ENCODE peak calls at places on chromosomes 2 and 18, in seven cellular contexts. One of them, this sample, is unnamed.

GRCh38 chr2:4898706-4899105 is 793.5 kb upstream of the SOX11 start:
- DNase-seq in SK-N-SH: no peak
- DNase-seq in neuronal stem cell: no peak
- DNase-seq in fibroblast of lung: peak; percentile 21
- DNase-seq in OCI-LY7: no peak
- DNase-seq in H9: no peak
- DNase-seq in endothelial cell of umbilical vein: peak; percentile 4
- DNase-seq in this sample: no peak

GRCh38 chr2:86446060-86446459 is 4.9 kb downstream of the KDM3A start:
- DNase-seq in SK-N-SH: no peak
- DNase-seq in neuronal stem cell: no peak
- DNase-seq in fibroblast of lung: no peak
- DNase-seq in OCI-LY7: no peak
- DNase-seq in H9: no peak
- DNase-seq in endothelial cell of umbilical vein: no peak
- DNase-seq in this sample: no peak

GRCh38 chr2:51413726-51414125 is 381.8 kb upstream of the NRXN1 start:
- DNase-seq in SK-N-SH: no peak
- DNase-seq in neuronal stem cell: no peak
- DNase-seq in fibroblast of lung: no peak
- DNase-seq in OCI-LY7: no peak
- DNase-seq in H9: no peak
- DNase-seq in endothelial cell of umbilical vein: no peak
- DNase-seq in this sample: no peak

GRCh38 chr18:77106331-77106730 is 26.3 kb downstream of the MBP start:
- DNase-seq in SK-N-SH: no peak
- DNase-seq in neuronal stem cell: no peak
- DNase-seq in fibroblast of lung: no peak
- DNase-seq in OCI-LY7: no peak
- DNase-seq in H9: no peak
- DNase-seq in endothelial cell of umbilical vein: no peak
- DNase-seq in this sample: peak; percentile 13

GRCh38 chr2:174051741-174052638 is 86.8 kb upstream of the SP3 start:
- DNase-seq in SK-N-SH: peak; percentile 74
- DNase-seq in neuronal stem cell: no peak
- DNase-seq in fibroblast of lung: peak; percentile 73
- DNase-seq in OCI-LY7: no peak
- DNase-seq in H9: peak; percentile 55
- DNase-seq in endothelial cell of umbilical vein: no peak
- DNase-seq in this sample: peak; percentile 81

GRCh38 chr2:200377774-200378336 is 71.4 kb downstream of the SPATS2L start:
- DNase-seq in SK-N-SH: peak; percentile 44
- DNase-seq in neuronal stem cell: no peak
- DNase-seq in fibroblast of lung: no peak
- DNase-seq in OCI-LY7: no peak
- DNase-seq in H9: no peak
- DNase-seq in endothelial cell of umbilical vein: no peak
- DNase-seq in this sample: peak; percentile 46

GRCh38 chr2:170815746-170816498 is 765 bp upstream of the GAD1 start:
- DNase-seq in SK-N-SH: peak; percentile 89
- DNase-seq in neuronal stem cell: peak; percentile 84
- DNase-seq in fibroblast of lung: peak; percentile 48
- DNase-seq in OCI-LY7: peak; percentile 50
- DNase-seq in H9: peak; percentile 90
- DNase-seq in endothelial cell of umbilical vein: peak; percentile 31
- DNase-seq in this sample: peak; percentile 86

GRCh38 chr2:118907759-118908158 is 34.2 kb upstream of the MARCO start:
- DNase-seq in SK-N-SH: no peak
- DNase-seq in neuronal stem cell: no peak
- DNase-seq in fibroblast of lung: no peak
- DNase-seq in OCI-LY7: no peak
- DNase-seq in H9: no peak
- DNase-seq in endothelial cell of umbilical vein: no peak
- DNase-seq in this sample: no peak

GRCh38 chr2:156435392-156435724 is 821 bp upstream of the GPD2 start:
- DNase-seq in SK-N-SH: peak; percentile 76
- DNase-seq in neuronal stem cell: no peak
- DNase-seq in fibroblast of lung: no peak
- DNase-seq in OCI-LY7: no peak
- DNase-seq in H9: no peak
- DNase-seq in endothelial cell of umbilical vein: no peak
- DNase-seq in this sample: no peak

GRCh38 chr2:66122491-66122890 is 312.4 kb upstream of the MEIS1 start:
- DNase-seq in SK-N-SH: no peak
- DNase-seq in neuronal stem cell: no peak
- DNase-seq in fibroblast of lung: no peak
- DNase-seq in OCI-LY7: no peak
- DNase-seq in H9: no peak
- DNase-seq in endothelial cell of umbilical vein: no peak
- DNase-seq in this sample: no peak

GRCh38 chr2:217773539-217773938 is 229.3 kb downstream of the TNS1 start:
- DNase-seq in SK-N-SH: no peak
- DNase-seq in neuronal stem cell: no peak
- DNase-seq in fibroblast of lung: no peak
- DNase-seq in OCI-LY7: no peak
- DNase-seq in H9: no peak
- DNase-seq in endothelial cell of umbilical vein: no peak
- DNase-seq in this sample: no peak

GRCh38 chr2:203913947-203914346 is 22.6 kb upstream of the ICOS start:
- DNase-seq in SK-N-SH: no peak
- DNase-seq in neuronal stem cell: no peak
- DNase-seq in fibroblast of lung: no peak
- DNase-seq in OCI-LY7: no peak
- DNase-seq in H9: peak; percentile 39
- DNase-seq in endothelial cell of umbilical vein: no peak
- DNase-seq in this sample: peak; percentile 1

GRCh38 chr2:157839822-157840221 is 36.3 kb downstream of the ACVR1 start:
- DNase-seq in SK-N-SH: peak; percentile 29
- DNase-seq in neuronal stem cell: peak; percentile 9
- DNase-seq in fibroblast of lung: no peak
- DNase-seq in OCI-LY7: no peak
- DNase-seq in H9: no peak
- DNase-seq in endothelial cell of umbilical vein: no peak
- DNase-seq in this sample: peak; percentile 61

GRCh38 chr2:40584432-40584831 is 132.5 kb upstream of the SLC8A1 start:
- DNase-seq in SK-N-SH: no peak
- DNase-seq in neuronal stem cell: no peak
- DNase-seq in fibroblast of lung: peak; percentile 4
- DNase-seq in OCI-LY7: no peak
- DNase-seq in H9: no peak
- DNase-seq in endothelial cell of umbilical vein: peak; percentile 17
- DNase-seq in this sample: no peak

GRCh38 chr2:20349457-20350034 is 1.1 kb downstream of the PUM2 start:
- DNase-seq in SK-N-SH: no peak
- DNase-seq in neuronal stem cell: no peak
- DNase-seq in fibroblast of lung: no peak
- DNase-seq in OCI-LY7: peak; percentile 16
- DNase-seq in H9: no peak
- DNase-seq in endothelial cell of umbilical vein: peak; percentile 34
- DNase-seq in this sample: no peak

GRCh38 chr2:216792222-216793001 is 67.5 kb downstream of the TNP1 start:
- DNase-seq in SK-N-SH: peak; percentile 69
- DNase-seq in neuronal stem cell: no peak
- DNase-seq in fibroblast of lung: peak; percentile 49
- DNase-seq in OCI-LY7: no peak
- DNase-seq in H9: peak; percentile 52
- DNase-seq in endothelial cell of umbilical vein: no peak
- DNase-seq in this sample: no peak

GRCh38 chr18:60732146-60732545 is 359.6 kb upstream of the MC4R start:
- DNase-seq in SK-N-SH: no peak
- DNase-seq in neuronal stem cell: no peak
- DNase-seq in fibroblast of lung: no peak
- DNase-seq in OCI-LY7: no peak
- DNase-seq in H9: no peak
- DNase-seq in endothelial cell of umbilical vein: no peak
- DNase-seq in this sample: no peak

GRCh38 chr18:25109484-25109883 is 242.5 kb downstream of the ZNF521 start:
- DNase-seq in SK-N-SH: no peak
- DNase-seq in neuronal stem cell: no peak
- DNase-seq in fibroblast of lung: peak; percentile 62
- DNase-seq in OCI-LY7: no peak
- DNase-seq in H9: no peak
- DNase-seq in endothelial cell of umbilical vein: no peak
- DNase-seq in this sample: no peak

GRCh38 chr2:9232886-9233285 is 26.3 kb downstream of the ASAP2 start:
- DNase-seq in SK-N-SH: peak; percentile 53
- DNase-seq in neuronal stem cell: no peak
- DNase-seq in fibroblast of lung: no peak
- DNase-seq in OCI-LY7: no peak
- DNase-seq in H9: no peak
- DNase-seq in endothelial cell of umbilical vein: peak; percentile 53
- DNase-seq in this sample: no peak

GRCh38 chr2:97699765-97700444 is 13.5 kb upstream of the ZAP70 start:
- DNase-seq in SK-N-SH: peak; percentile 69
- DNase-seq in neuronal stem cell: peak; percentile 58
- DNase-seq in fibroblast of lung: peak; percentile 65
- DNase-seq in OCI-LY7: peak; percentile 68
- DNase-seq in H9: peak; percentile 76
- DNase-seq in endothelial cell of umbilical vein: peak; percentile 51
- DNase-seq in this sample: peak; percentile 79

GRCh38 chr2:197137234-197137633 is 173.3 kb downstream of the ANKRD44 start:
- DNase-seq in SK-N-SH: no peak
- DNase-seq in neuronal stem cell: no peak
- DNase-seq in fibroblast of lung: peak; percentile 39
- DNase-seq in OCI-LY7: no peak
- DNase-seq in H9: no peak
- DNase-seq in endothelial cell of umbilical vein: peak; percentile 79
- DNase-seq in this sample: no peak
- H3K4me2 ChIP-seq in SK-N-SH: peak overlapping the region; percentile 42
- H3K4me2 ChIP-seq in neuronal stem cell: no peak overlapping the region
- H3K4me2 ChIP-seq in fibroblast of lung: peak overlapping the region; percentile 32
- H3K4me2 ChIP-seq in OCI-LY7: peak overlapping the region; percentile 52
- H3K4me2 ChIP-seq in H9: no peak overlapping the region
- H3K4me2 ChIP-seq in endothelial cell of umbilical vein: peak overlapping the region; percentile 81
- H3K4me2 ChIP-seq in this sample: no peak overlapping the region

GRCh38 chr2:22355816-22356433 is 1029.1 kb upstream of the KLHL29 start:
- DNase-seq in SK-N-SH: peak; percentile 56
- DNase-seq in neuronal stem cell: peak; percentile 69
- DNase-seq in fibroblast of lung: peak; percentile 14
- DNase-seq in OCI-LY7: peak; percentile 38
- DNase-seq in H9: peak; percentile 73
- DNase-seq in endothelial cell of umbilical vein: no peak
- DNase-seq in this sample: peak; percentile 33

GRCh38 chr2:22359020-22359672 is 1025.8 kb upstream of the KLHL29 start:
- DNase-seq in SK-N-SH: no peak
- DNase-seq in neuronal stem cell: no peak
- DNase-seq in fibroblast of lung: no peak
- DNase-seq in OCI-LY7: no peak
- DNase-seq in H9: no peak
- DNase-seq in endothelial cell of umbilical vein: no peak
- DNase-seq in this sample: no peak

GRCh38 chr2:22361571-22361970 is 1023.4 kb upstream of the KLHL29 start:
- DNase-seq in SK-N-SH: no peak
- DNase-seq in neuronal stem cell: no peak
- DNase-seq in fibroblast of lung: no peak
- DNase-seq in OCI-LY7: no peak
- DNase-seq in H9: no peak
- DNase-seq in endothelial cell of umbilical vein: no peak
- DNase-seq in this sample: no peak

DNA sequence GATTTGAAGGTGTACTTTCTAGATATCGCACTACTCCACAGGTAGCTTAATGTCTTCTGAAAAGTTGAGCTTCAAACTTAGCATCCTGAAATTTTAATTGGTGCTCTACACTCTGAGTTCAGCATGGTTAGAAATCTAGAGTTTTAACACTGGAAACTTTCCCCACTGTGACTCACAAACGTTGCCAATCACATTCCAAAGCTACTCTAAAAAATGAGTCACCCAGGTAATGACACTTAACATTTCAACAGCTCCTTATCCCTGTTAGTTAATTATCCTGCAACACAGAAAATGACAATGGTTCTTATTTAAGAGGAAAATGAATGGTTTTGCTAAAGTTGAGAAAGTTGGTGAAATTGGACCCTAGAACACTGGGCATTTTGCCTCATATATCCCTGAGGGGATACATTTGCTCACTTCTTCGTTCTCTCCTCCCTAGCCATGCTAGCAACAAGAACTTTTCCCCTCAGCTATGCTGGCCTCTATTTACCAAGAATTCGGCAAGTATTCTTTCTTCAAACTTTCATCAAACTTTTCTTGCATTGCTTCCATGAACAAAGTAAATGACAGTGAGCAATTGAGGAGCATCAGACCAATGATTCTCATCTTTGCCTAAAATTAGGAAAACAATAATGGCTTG is 1024.1 kb upstream of the KLHL29 start:
- DNase-seq in SK-N-SH: no peak
- DNase-seq in neuronal stem cell: no peak
- DNase-seq in fibroblast of lung: no peak
- DNase-seq in OCI-LY7: no peak
- DNase-seq in H9: no peak
- DNase-seq in endothelial cell of umbilical vein: no peak
- DNase-seq in this sample: no peak
- H3K4me2 ChIP-seq in SK-N-SH: no peak overlapping the region
- H3K4me2 ChIP-seq in neuronal stem cell: no peak overlapping the region
- H3K4me2 ChIP-seq in fibroblast of lung: no peak overlapping the region
- H3K4me2 ChIP-seq in OCI-LY7: no peak overlapping the region
- H3K4me2 ChIP-seq in H9: no peak overlapping the region
- H3K4me2 ChIP-seq in endothelial cell of umbilical vein: no peak overlapping the region
- H3K4me2 ChIP-seq in this sample: no peak overlapping the region

DNA sequence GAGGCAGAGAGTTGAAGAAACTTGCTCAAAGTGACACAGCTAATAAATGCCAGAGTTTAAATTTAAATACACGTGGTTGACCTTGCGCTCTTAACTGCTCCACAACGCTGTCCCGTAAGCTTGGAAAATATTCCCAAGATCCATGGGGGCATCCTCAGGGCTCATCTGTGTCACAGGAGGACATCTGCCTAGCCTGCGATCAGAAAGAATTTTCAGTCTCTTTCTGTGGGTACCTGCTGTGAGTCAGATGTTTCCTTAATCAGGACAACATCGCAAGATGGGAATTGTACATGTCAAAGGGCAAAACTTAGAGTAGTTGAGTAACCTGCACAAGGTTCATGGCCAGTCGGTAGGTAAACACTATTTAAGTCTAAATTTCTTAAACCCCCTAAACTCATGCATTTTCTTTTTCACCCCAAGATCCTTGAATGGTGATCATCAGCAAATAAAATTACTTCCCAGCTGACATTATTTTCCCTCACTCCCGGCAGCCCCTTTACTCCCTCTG is 1.4 kb downstream of the CMPK2 start:
- DNase-seq in SK-N-SH: no peak
- DNase-seq in neuronal stem cell: no peak
- DNase-seq in fibroblast of lung: no peak
- DNase-seq in OCI-LY7: no peak
- DNase-seq in H9: no peak
- DNase-seq in endothelial cell of umbilical vein: no peak
- DNase-seq in this sample: no peak
- H3K4me2 ChIP-seq in SK-N-SH: no peak overlapping the region
- H3K4me2 ChIP-seq in neuronal stem cell: no peak overlapping the region
- H3K4me2 ChIP-seq in fibroblast of lung: no peak overlapping the region
- H3K4me2 ChIP-seq in OCI-LY7: no peak overlapping the region
- H3K4me2 ChIP-seq in H9: peak overlapping the region; percentile 95
- H3K4me2 ChIP-seq in endothelial cell of umbilical vein: no peak overlapping the region
- H3K4me2 ChIP-seq in this sample: peak overlapping the region; percentile 97

GRCh38 chr2:28134857-28135256 is 244.3 kb downstream of the BABAM2 start:
- DNase-seq in SK-N-SH: no peak
- DNase-seq in neuronal stem cell: no peak
- DNase-seq in fibroblast of lung: no peak
- DNase-seq in OCI-LY7: no peak
- DNase-seq in H9: no peak
- DNase-seq in endothelial cell of umbilical vein: no peak
- DNase-seq in this sample: no peak
- H3K4me2 ChIP-seq in SK-N-SH: no peak overlapping the region
- H3K4me2 ChIP-seq in neuronal stem cell: no peak overlapping the region
- H3K4me2 ChIP-seq in fibroblast of lung: no peak overlapping the region
- H3K4me2 ChIP-seq in OCI-LY7: no peak overlapping the region
- H3K4me2 ChIP-seq in H9: no peak overlapping the region
- H3K4me2 ChIP-seq in endothelial cell of umbilical vein: no peak overlapping the region
- H3K4me2 ChIP-seq in this sample: no peak overlapping the region